ENCODE peak calls at places on chromosomes 5 and 9, in four cellular contexts. C is left ventricle myocardium inferior, H is kidney epithelial cell, L is fibroblast of pulmonary artery. G is an unnamed sample.

GRCh38 chr5:103347729-103348128 is 89.2 kb downstream of the MACIR start:
- DNase-seq in C (no peak), H (no peak), L (no peak), G (no peak)

GRCh38 chr5:82396871-82397514 is 118.8 kb upstream of the RPS23 start:
- DNase-seq in C (peak), H (peak), L (peak), G (peak)

GRCh38 chr5:102811962-102812361 is 56.9 kb downstream of the PAM start:
- DNase-seq in C (no peak), H (no peak), L (peak), G (peak)

GRCh38 chr9:116566677-116567488 is 120.2 kb upstream of the TRIM32 start:
- DNase-seq in C (no peak), H (no peak), L (peak), G (peak)

GRCh38 chr5:85929713-85930112 is 688.0 kb upstream of the COX7C start:
- DNase-seq in C (no peak), H (no peak), L (no peak), G (no peak)

GRCh38 chr9:122866079-122866478 is 37.7 kb upstream of the PDCL start:
- DNase-seq in C (no peak), H (no peak), L (no peak), G (no peak)

GRCh38 chr5:159290741-159291140 is 27.7 kb downstream of the UBLCP1 start:
- DNase-seq in C (no peak), H (no peak), L (no peak), G (no peak)

GRCh38 chr9:101999441-101999840 is 261.0 kb upstream of the GRIN3A start:
- DNase-seq in C (no peak), H (peak), L (no peak), G (no peak)

GRCh38 chr5:14545308-14545707 is 36.3 kb upstream of the OTULINL start:
- DNase-seq in C (no peak), H (no peak), L (no peak), G (no peak)

GRCh38 chr5:15459200-15459599 is 40.8 kb upstream of the FBXL7 start:
- DNase-seq in C (no peak), H (no peak), L (no peak), G (no peak)

GRCh38 chr5:85556464-85556863 is 1061.3 kb upstream of the COX7C start:
- DNase-seq in C (no peak), H (no peak), L (no peak), G (no peak)

GRCh38 chr5:115850771-115851416 is 9.2 kb downstream of the AP3S1 start:
- DNase-seq in C (no peak), H (no peak), L (peak), G (peak)

GRCh38 chr5:29089591-29090141 is 2051.3 kb upstream of the CDH9 start:
- DNase-seq in C (no peak), H (no peak), L (no peak), G (no peak)

GRCh38 chr5:139193928-139194327 is 4.2 kb downstream of the SIL1 start:
- DNase-seq in C (no peak), H (no peak), L (no peak), G (no peak)

GRCh38 chr5:169805527-169805934 is 168.5 kb downstream of the DOCK2 start:
- DNase-seq in C (no peak), H (no peak), L (peak), G (peak)

GRCh38 chr5:178149199-178149932 is 4.3 kb downstream of the NHP2 start:
- DNase-seq in C (no peak), H (no peak), L (no peak), G (peak)

GRCh38 chr9:137437691-137438590 is 3.2 kb downstream of the ENTPD8 start:
- DNase-seq in C (no peak), H (no peak), L (no peak), G (no peak)

GRCh38 chr9:27033815-27034403 is 28.4 kb upstream of the LRRC19 start:
- DNase-seq in C (no peak), H (no peak), L (peak), G (peak)

GRCh38 chr5:138448070-138448469 is 9.2 kb downstream of the REEP2 start:
- DNase-seq in C (no peak), H (no peak), L (no peak), G (no peak)

GRCh38 chr5:133562554-133562953 is 49.8 kb downstream of the FSTL4 start:
- DNase-seq in C (no peak), H (no peak), L (no peak), G (no peak)

GRCh38 chr9:75979362-75979761 is 88.9 kb downstream of the PCSK5 start:
- DNase-seq in C (no peak), H (no peak), L (peak), G (peak)

GRCh38 chr5:125704888-125705287 is 718.3 kb upstream of the GRAMD2B start:
- DNase-seq in C (no peak), H (no peak), L (no peak), G (no peak)
- TF ChIP-seq CTCF in C (no peak), H (no peak), L (no peak), G (no peak)

GRCh38 chr5:149581192-149581861 is at the start of gene ARHGEF37:
- DNase-seq in C (peak), H (no peak), L (peak), G (peak)
- H3K4me3 ChIP-seq in C (peak), H (peak), L (peak), G (peak)

GRCh38 chr5:51475628-51476027 is 92.4 kb downstream of the ISL1 start:
- DNase-seq in C (no peak), H (no peak), L (no peak), G (no peak)
- TF ChIP-seq CTCF in C (no peak), H (no peak), L (no peak), G (no peak)

GRCh38 chr5:157267025-157267424 is 1.1 kb downstream of the CYFIP2 start:
- DNase-seq in C (no peak), H (no peak), L (no peak), G (no peak)
- H3K4me3 ChIP-seq in C (peak), H (peak), L (no peak), G (no peak)

GRCh38 chr9:127805620-127806019 is 2.9 kb downstream of the FPGS start:
- DNase-seq in C (no peak), H (no peak), L (peak), G (peak)
- TF ChIP-seq CTCF in C (peak), H (peak), L (peak), G (peak)

GRCh38 chr5:61307196-61307590 is 24.9 kb upstream of the ZSWIM6 start:
- DNase-seq in C (no peak), H (no peak), L (no peak), G (no peak)

GRCh38 chr5:61301820-61302563 is 30.1 kb upstream of the ZSWIM6 start:
- DNase-seq in C (peak), H (peak), L (peak), G (peak)

GRCh38 chr5:61303348-61303747 is 28.7 kb upstream of the ZSWIM6 start:
- DNase-seq in C (no peak), H (no peak), L (no peak), G (no peak)

GRCh38 chr5:61306531-61307195 is 25.4 kb upstream of the ZSWIM6 start:
- DNase-seq in C (no peak), H (no peak), L (peak), G (peak)

GRCh38 chr5:61304611-61305369 is 27.3 kb upstream of the ZSWIM6 start:
- DNase-seq in C (peak), H (no peak), L (peak), G (peak)
- H3K4me3 ChIP-seq in C (peak), H (no peak), L (peak), G (no peak)

DNA sequence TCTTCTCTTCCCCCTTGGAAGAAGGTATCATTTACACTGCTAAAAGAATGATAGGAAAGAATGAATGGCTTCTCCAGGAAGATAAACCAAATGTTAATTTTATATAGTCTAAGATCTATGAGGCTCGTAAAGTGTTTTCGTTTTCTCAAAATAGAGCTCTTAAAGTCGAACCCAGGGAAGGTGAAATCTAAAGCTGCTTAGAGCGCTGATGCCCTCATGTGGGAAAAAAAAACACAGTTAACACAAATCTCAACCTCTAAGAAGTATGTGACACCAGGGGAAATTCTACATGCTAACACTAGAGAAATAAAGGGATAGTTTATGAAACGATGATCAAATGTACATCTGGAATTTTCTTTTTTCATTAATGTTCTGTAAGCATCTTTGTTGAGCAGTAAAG is 257.9 kb downstream of the RASEF start:
- DNase-seq in C (no peak), H (no peak), L (no peak), G (no peak)
- TF ChIP-seq CTCF in C (no peak), H (no peak), L (no peak), G (no peak)

GRCh38 chr9:121648799-121649198 is 2.6 kb upstream of the DAB2IP start:
- DNase-seq in C (no peak), H (no peak), L (no peak), G (no peak)

GRCh38 chr9:121651014-121651294 is 480 bp upstream of the DAB2IP start:
- DNase-seq in C (no peak), H (no peak), L (no peak), G (no peak)

GRCh38 chr9:121649476-121650219 is 1.8 kb upstream of the DAB2IP start:
- DNase-seq in C (no peak), H (no peak), L (no peak), G (no peak)

GRCh38 chr9:121651295-121652036 is at the start of gene DAB2IP:
- DNase-seq in C (peak), H (no peak), L (peak), G (no peak)

GRCh38 chr9:121650220-121651013 is 1.0 kb upstream of the DAB2IP start:
- DNase-seq in C (peak), H (no peak), L (peak), G (no peak)
- H3K4me3 ChIP-seq in C (peak), H (no peak), L (no peak), G (no peak)

DNA sequence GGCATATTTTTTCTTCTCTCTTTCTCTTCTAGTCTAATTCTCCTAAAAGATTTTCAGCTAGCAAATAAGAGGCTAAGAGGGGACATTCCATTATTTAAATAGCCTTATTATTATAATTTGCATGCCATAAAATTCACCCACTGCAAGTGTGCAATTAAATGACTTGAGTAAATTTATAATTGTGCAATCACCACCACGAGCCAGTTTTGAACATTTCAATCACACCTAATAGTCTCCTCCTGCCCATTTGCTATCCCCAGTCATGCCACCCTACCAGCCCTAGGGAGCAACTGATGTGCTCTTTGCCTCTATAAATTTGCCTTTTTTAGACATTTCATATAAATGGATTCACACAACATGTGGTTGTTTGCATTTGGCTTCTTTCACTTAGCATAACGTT is 12.0 kb upstream of the SLC36A2 start:
- DNase-seq in C (no peak), H (no peak), L (no peak), G (no peak)
- TF ChIP-seq CTCF in C (no peak), H (no peak), L (no peak), G (no peak)

DNA sequence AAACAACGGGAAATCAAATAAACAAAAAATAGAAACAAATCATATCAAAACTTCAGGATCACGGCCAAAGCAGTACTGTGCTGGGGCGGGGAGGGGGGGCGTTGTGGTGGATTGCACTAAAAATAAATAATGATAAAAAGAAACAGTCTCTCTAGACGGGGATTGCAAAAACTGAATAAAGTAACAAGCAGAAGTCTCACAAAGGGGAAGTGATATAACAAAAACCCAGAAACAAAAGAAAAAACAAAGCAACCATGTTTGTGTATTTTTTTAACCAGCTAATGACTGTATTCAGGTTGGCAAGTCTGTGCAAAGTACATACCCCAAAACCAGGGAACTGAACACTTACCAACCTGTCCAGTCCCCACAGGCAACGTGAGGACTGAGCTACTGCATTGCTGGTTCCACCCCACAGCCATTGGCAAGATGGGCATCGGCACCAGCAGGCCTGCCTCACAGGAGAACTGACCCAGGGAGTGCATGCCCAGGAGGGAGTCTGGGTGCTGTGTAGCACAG is 24.1 kb downstream of the BICD2 start:
- DNase-seq in C (no peak), H (no peak), L (no peak), G (no peak)
- H3K4me3 ChIP-seq in C (peak), H (no peak), L (no peak), G (no peak)

G was measured in fibroblast of mammary gland.